ENCODE peak calls at places on chromosomes 12 and 14, in eight cellular contexts. Y is naive thymus-derived CD4-positive, alpha-beta T cell; Q is tibial artery; G is K562; E is adrenal gland; K is colonic mucosa; L is spleen; V is uterus. A is an unnamed sample. For H3K4me1 and H3K9me3, the result is how much of the 10 kb centered on the place peaks cover.

GRCh38 chr12:56299308-56299852 is 750 bp downstream of the CS start:
- DNase-seq in Y (peak), Q (no peak), G (peak), E (no peak), K (peak), L (no peak), V (no peak), A (no peak)

GRCh38 chr14:65972891-65973290 is 513.3 kb upstream of the CCDC196 start:
- DNase-seq in Y (no peak), Q (no peak), G (no peak), E (no peak), K (no peak), L (no peak), V (no peak), A (no peak)

GRCh38 chr14:67962215-67962644 is 142.7 kb downstream of the RAD51B start:
- DNase-seq in Y (no peak), Q (no peak), G (no peak), E (no peak), K (peak), L (no peak), V (no peak), A (no peak)

GRCh38 chr14:96762650-96763049 is 34.5 kb upstream of the VRK1 start:
- DNase-seq in Y (peak), Q (no peak), G (peak), E (no peak), K (peak), L (no peak), V (no peak), A (peak)

GRCh38 chr12:103801709-103802585 is 39.1 kb downstream of the NT5DC3 start:
- DNase-seq in Y (no peak), Q (no peak), G (no peak), E (no peak), K (no peak), L (no peak), V (peak), A (no peak)

GRCh38 chr14:90871605-90872233 is 55.5 kb upstream of the TTC7B start:
- DNase-seq in Y (no peak), Q (no peak), G (no peak), E (no peak), K (no peak), L (no peak), V (no peak), A (no peak)

GRCh38 chr14:52458721-52459085 is 93.6 kb downstream of the TXNDC16 start:
- DNase-seq in Y (no peak), Q (no peak), G (no peak), E (no peak), K (no peak), L (no peak), V (no peak), A (no peak)

GRCh38 chr14:92040431-92041040 is 677 bp upstream of the TRIP11 start:
- DNase-seq in Y (no peak), Q (no peak), G (peak), E (no peak), K (peak), L (no peak), V (no peak), A (no peak)

GRCh38 chr12:52677671-52678070 is 2.5 kb downstream of the KRT1 start:
- DNase-seq in Y (no peak), Q (no peak), G (no peak), E (no peak), K (no peak), L (no peak), V (no peak), A (no peak)

GRCh38 chr12:6699989-6700645 is 498 bp downstream of the PIANP start:
- DNase-seq in Y (no peak), Q (no peak), G (no peak), E (no peak), K (no peak), L (peak), V (peak), A (no peak)

GRCh38 chr14:80475074-80475473 is 263.8 kb upstream of the DIO2 start:
- DNase-seq in Y (no peak), Q (no peak), G (no peak), E (no peak), K (no peak), L (no peak), V (no peak), A (no peak)

GRCh38 chr12:118061011-118061875 is at the start of gene WSB2:
- DNase-seq in Y (peak), Q (peak), G (peak), E (peak), K (peak), L (peak), V (peak), A (peak)

GRCh38 chr12:6370994-6371754 is 4.2 kb downstream of the SCNN1A start:
- DNase-seq in Y (no peak), Q (no peak), G (peak), E (no peak), K (peak), L (peak), V (peak), A (no peak)

GRCh38 chr14:103847954-103848719 is 762 bp upstream of the PPP1R13B start:
- DNase-seq in Y (no peak), Q (no peak), G (peak), E (peak), K (no peak), L (peak), V (peak), A (peak)

GRCh38 chr14:33799705-33800269 is 151.1 kb downstream of the EGLN3 start:
- DNase-seq in Y (no peak), Q (no peak), G (no peak), E (no peak), K (no peak), L (no peak), V (no peak), A (no peak)

GRCh38 chr14:103625361-103626095 is 3.5 kb upstream of the KLC1 start:
- DNase-seq in Y (peak), Q (no peak), G (no peak), E (no peak), K (peak), L (peak), V (no peak), A (peak)

GRCh38 chr12:109016016-109016415 is 4.9 kb downstream of the SVOP start:
- DNase-seq in Y (no peak), Q (no peak), G (no peak), E (no peak), K (no peak), L (no peak), V (no peak), A (no peak)

DNA sequence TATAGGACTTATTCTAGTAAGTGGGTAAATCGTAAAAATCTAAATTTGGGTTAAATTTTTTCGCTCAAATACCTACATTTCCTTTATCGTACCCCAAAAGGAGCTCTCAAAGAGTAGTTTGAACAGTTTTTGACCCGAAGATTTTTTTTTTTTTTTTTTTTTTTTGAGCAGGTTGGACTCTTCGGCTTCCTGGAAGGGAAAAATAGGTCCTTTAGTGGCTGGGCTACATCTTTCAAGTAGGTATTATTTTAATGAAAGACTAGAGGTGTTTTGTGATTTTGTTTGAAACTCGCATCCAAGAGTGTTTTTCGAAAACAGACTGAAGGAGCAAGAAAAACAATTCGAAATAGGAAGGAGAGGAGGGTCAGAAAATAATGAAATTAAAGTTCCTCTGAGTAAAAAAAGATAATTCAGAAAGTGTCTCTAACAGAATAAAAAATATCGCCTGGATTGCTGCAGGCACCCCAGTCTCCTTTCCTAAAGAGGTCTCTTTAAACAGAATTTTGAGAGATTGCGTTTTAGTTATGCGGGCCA is 6.0 kb downstream of the CDKN1B start:
- DNase-seq in Y (no peak), Q (no peak), G (no peak), E (no peak), K (no peak), L (no peak), V (no peak), A (no peak)
- H3K4me1 ChIP-seq in Y (under half), Q (under half), G (under half), E (half or more), K (under half), L (under half), V (under half), A (under half)

DNA sequence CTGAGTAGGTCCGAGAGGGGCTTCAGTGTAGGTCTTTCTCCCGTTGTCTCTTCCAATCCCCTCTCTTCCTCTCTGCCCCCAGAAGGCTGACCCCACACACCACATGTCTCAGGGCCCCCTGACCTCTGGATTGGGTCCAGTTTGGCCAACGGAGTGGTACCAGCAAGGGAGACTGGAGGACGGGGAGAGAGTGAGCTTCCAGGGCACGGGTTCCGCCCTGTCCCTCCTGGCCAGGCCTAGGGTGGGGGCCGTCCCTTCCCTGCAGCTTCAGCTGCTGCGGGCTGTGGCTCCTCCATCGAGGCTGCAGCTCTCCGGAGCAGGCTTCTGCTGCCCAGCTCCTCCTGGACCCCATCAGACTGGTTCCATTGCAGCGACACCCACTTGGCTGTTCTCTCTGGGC is 17.4 kb downstream of the FZD10 start:
- DNase-seq in Y (no peak), Q (no peak), G (no peak), E (no peak), K (no peak), L (no peak), V (no peak), A (no peak)
- H3K9me3 ChIP-seq in Y (under half), Q (under half), G (under half), E (under half), K (under half), L (under half), V (under half), A (under half)

GRCh38 chr14:21097616-21098133 is 780 bp downstream of the ZNF219 start:
- DNase-seq in Y (no peak), Q (no peak), G (peak), E (peak), K (peak), L (peak), V (no peak), A (no peak)
- H3K4me1 ChIP-seq in Y (under half), Q (under half), G (under half), E (under half), K (under half), L (under half), V (under half), A (under half)

GRCh38 chr14:30572771-30573170 is 13.8 kb downstream of the G2E3 start:
- DNase-seq in Y (no peak), Q (no peak), G (no peak), E (no peak), K (no peak), L (no peak), V (no peak), A (no peak)

GRCh38 chr14:30569903-30570226 is 10.9 kb downstream of the G2E3 start:
- DNase-seq in Y (no peak), Q (no peak), G (no peak), E (no peak), K (no peak), L (no peak), V (no peak), A (no peak)

GRCh38 chr14:30569216-30569902 is 10.4 kb downstream of the G2E3 start:
- DNase-seq in Y (no peak), Q (no peak), G (no peak), E (no peak), K (no peak), L (no peak), V (no peak), A (no peak)

GRCh38 chr14:30573203-30573814 is 14.4 kb downstream of the G2E3 start:
- DNase-seq in Y (no peak), Q (no peak), G (no peak), E (peak), K (no peak), L (no peak), V (no peak), A (no peak)

GRCh38 chr14:30572237-30572636 is 13.3 kb downstream of the G2E3 start:
- DNase-seq in Y (no peak), Q (no peak), G (no peak), E (no peak), K (no peak), L (no peak), V (no peak), A (no peak)
- H3K9me3 ChIP-seq in Y (under half), Q (under half), G (under half), E (under half), K (under half), L (under half), V (under half), A (under half)

DNA sequence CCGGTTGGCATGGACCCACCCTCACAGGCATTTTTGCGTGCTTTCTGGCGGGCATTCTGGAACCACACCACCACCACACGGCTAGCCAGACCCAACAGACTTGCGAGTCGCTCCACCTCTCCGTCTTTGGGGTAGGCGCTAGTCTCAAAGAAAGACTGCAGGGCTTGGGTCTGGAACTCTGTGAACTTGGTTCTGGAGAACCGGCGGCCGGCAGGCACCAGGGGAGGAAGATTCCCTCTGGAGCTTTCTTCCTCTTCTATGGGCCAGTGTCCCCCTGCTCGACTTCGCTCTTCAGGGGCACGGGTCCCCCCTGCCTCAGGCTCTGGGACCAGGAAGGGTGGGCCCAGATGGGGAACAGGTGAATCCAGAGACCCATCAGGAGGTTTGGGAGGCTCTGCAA is 26.6 kb downstream of the ZFHX2 start:
- DNase-seq in Y (no peak), Q (no peak), G (no peak), E (no peak), K (no peak), L (no peak), V (no peak), A (no peak)
- H3K4me1 ChIP-seq in Y (under half), Q (under half), G (under half), E (under half), K (under half), L (under half), V (under half), A (under half)

DNA sequence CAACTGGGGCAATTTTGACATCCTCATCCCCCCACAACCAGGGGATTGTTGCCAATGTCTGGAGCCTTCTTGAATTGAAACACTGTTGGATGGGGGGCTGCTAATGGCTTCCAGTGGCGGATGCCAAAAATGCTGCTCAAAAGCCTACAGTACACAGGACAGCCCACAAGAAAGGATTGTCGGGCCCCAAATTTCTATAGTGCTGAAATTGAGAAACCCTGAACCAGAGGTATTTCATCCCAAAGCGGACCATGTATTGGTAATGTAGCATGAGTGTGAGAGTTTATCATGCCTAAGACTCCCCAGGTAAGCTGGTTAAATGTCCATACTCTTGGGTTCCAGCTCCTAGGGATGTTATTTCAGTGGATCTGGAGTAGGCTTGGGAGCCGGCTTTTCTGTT is 544.0 kb downstream of the BCL11B start:
- DNase-seq in Y (no peak), Q (no peak), G (no peak), E (no peak), K (no peak), L (no peak), V (no peak), A (no peak)
- H3K9me3 ChIP-seq in Y (under half), Q (under half), G (under half), E (under half), K (under half), L (under half), V (under half), A (under half)

GRCh38 chr14:75428230-75429104 is 645 bp downstream of the JDP2 start:
- DNase-seq in Y (no peak), Q (no peak), G (peak), E (peak), K (peak), L (peak), V (peak), A (no peak)
- H3K4me1 ChIP-seq in Y (under half), Q (under half), G (under half), E (under half), K (under half), L (under half), V (under half), A (under half)

DNA sequence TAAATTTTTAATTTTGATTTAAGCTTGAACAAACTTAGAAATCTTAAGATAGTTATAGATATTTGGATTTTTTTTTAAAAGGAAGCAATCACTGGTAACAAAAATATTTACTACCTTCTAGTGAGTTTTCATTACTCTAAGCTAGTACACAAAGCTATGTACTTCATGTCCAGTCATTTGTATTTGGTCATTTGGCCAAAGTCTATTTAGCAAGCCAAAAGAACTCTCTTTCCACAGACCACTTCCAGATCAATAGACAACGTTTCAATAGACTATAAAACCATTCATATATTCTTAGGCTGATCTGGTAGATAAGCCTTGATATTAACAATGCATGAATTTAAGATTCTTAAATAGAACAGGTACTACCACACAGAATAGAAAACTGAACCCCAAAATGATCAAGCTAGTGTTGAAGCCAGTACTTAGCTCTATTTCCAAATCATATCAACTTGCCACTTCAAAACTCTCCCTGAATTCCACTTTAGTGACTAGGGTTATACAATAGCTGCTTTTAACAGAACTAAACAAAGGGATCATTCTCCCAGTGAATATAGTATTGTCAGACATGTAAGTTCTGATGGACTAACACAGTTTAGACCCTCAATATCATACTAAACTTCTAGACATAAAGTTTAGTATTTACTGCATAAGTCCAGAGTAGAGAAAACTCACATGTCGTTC is 21.7 kb downstream of the CAPRIN2 start:
- DNase-seq in Y (no peak), Q (no peak), G (no peak), E (no peak), K (no peak), L (no peak), V (no peak), A (no peak)
- H3K9me3 ChIP-seq in Y (under half), Q (under half), G (under half), E (under half), K (under half), L (under half), V (under half), A (under half)

DNA sequence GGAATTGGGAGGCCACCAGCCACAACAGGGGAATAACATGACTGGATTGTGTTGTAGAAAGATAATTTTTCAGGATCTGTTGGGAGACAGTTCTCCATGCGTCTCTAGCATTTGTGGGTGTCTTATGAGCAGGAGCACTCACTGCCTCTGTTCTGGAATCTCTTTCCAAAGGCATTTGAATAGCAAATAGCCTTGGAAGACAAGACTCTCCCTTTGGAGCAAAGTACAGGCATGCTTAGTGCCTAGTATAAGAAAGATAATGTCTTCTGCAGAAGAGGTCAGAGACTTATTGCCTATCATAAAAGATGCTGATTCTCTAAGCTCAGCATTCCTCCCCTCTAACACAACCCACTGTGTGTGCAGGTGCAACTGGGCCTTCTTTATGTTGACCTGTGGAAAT is 58.3 kb downstream of the VCPKMT start:
- DNase-seq in Y (no peak), Q (no peak), G (no peak), E (no peak), K (no peak), L (no peak), V (no peak), A (no peak)
- H3K4me1 ChIP-seq in Y (under half), Q (under half), G (under half), E (under half), K (under half), L (under half), V (under half), A (under half)